ENCODE peak calls at places on chromosomes 4 and X, in five cellular contexts. S, L, X, F and I are unnamed samples.

GRCh38 chr4:41746440-41747229 is 1.9 kb downstream of the PHOX2B start:
- DNase-seq in S (no peak), L (no peak), X (no peak), F (no peak), I (no peak)

GRCh38 chr4:183599690-183600089 is 59.3 kb downstream of the RWDD4 start:
- DNase-seq in S (no peak), L (no peak), X (no peak), F (no peak), I (no peak)

GRCh38 chr4:40840255-40840984 is 90.7 kb downstream of the NSUN7 start:
- DNase-seq in S (no peak), L (no peak), X (no peak), F (no peak), I (no peak)

GRCh38 chr4:3414421-3415279 is 27.1 kb upstream of the HGFAC start:
- DNase-seq in S (peak), L (peak), X (no peak), F (no peak), I (no peak)

GRCh38 chr4:122329876-122330595 is 48.8 kb upstream of the ADAD1 start:
- DNase-seq in S (no peak), L (no peak), X (peak), F (no peak), I (no peak)

GRCh38 chr4:8451440-8452182 is 11.0 kb downstream of the TRMT44 start:
- DNase-seq in S (no peak), L (no peak), X (peak), F (no peak), I (peak)

GRCh38 chr4:188029114-188029513 is 33.5 kb downstream of the ZFP42 start:
- DNase-seq in S (no peak), L (no peak), X (no peak), F (no peak), I (no peak)

GRCh38 chr4:97911236-97911906 is 231.9 kb downstream of the STPG2 start:
- DNase-seq in S (no peak), L (no peak), X (no peak), F (no peak), I (no peak)

GRCh38 chrX:21487832-21488231 is 113.6 kb downstream of the CNKSR2 start:
- DNase-seq in S (no peak), L (no peak), X (peak), F (no peak), I (no peak)

GRCh38 chr4:23368081-23368697 is 521.7 kb downstream of the PPARGC1A start:
- DNase-seq in S (no peak), L (peak), X (peak), F (peak), I (peak)

GRCh38 chrX:21529771-21530170 is 128.4 kb downstream of the KLHL34 start:
- DNase-seq in S (no peak), L (no peak), X (no peak), F (no peak), I (no peak)

GRCh38 chr4:175373031-175373430 is 439.0 kb downstream of the GPM6A start:
- DNase-seq in S (no peak), L (no peak), X (no peak), F (no peak), I (no peak)

GRCh38 chr4:46211406-46211805 is 87.6 kb upstream of the GABRG1 start:
- DNase-seq in S (no peak), L (no peak), X (no peak), F (no peak), I (no peak)

GRCh38 chr4:38902695-38903094 is 35.1 kb downstream of the FAM114A1 start:
- DNase-seq in S (no peak), L (no peak), X (peak), F (no peak), I (no peak)

GRCh38 chr4:186831574-186831973 is 107.9 kb upstream of the FAT1 start:
- DNase-seq in S (no peak), L (no peak), X (peak), F (no peak), I (no peak)

GRCh38 chr4:138910914-138911336 is 104.7 kb upstream of the NOCT start:
- DNase-seq in S (peak), L (peak), X (peak), F (peak), I (no peak)

GRCh38 chr4:20825493-20825892 is 125.2 kb downstream of the PACRGL start:
- DNase-seq in S (no peak), L (no peak), X (peak), F (no peak), I (no peak)

GRCh38 chr4:105186701-105187158 is 40.1 kb downstream of the TET2 start:
- DNase-seq in S (no peak), L (peak), X (peak), F (no peak), I (no peak)

GRCh38 chrX:107935664-107936433 is 46.3 kb downstream of the TEX13B start:
- DNase-seq in S (no peak), L (peak), X (peak), F (no peak), I (no peak)

GRCh38 chr4:184368290-184368689 is 106.1 kb downstream of the IRF2 start:
- DNase-seq in S (no peak), L (no peak), X (no peak), F (no peak), I (no peak)

GRCh38 chrX:91066104-91066503 is 368.5 kb upstream of the PABPC5 start:
- DNase-seq in S (no peak), L (no peak), X (no peak), F (no peak), I (no peak)
- TF ChIP-seq CTCF in S (no peak), L (no peak), X (no peak), F (no peak), I (no peak)

GRCh38 chr4:111126340-111126739 is 503.5 kb upstream of the PITX2 start:
- DNase-seq in S (no peak), L (no peak), X (no peak), F (no peak), I (no peak)

GRCh38 chr4:111127842-111128241 is 505.0 kb upstream of the PITX2 start:
- DNase-seq in S (no peak), L (no peak), X (no peak), F (no peak), I (no peak)

GRCh38 chr4:111128327-111128726 is 505.4 kb upstream of the PITX2 start:
- DNase-seq in S (no peak), L (no peak), X (no peak), F (no peak), I (no peak)
- TF ChIP-seq CTCF in S (no peak), L (no peak), X (no peak), F (no peak), I (no peak)

GRCh38 chr4:82589756-82590155 is 28.0 kb upstream of the TMEM150C start:
- DNase-seq in S (no peak), L (no peak), X (peak), F (no peak), I (no peak)

GRCh38 chr4:82593416-82593815 is 31.6 kb upstream of the TMEM150C start:
- DNase-seq in S (no peak), L (no peak), X (no peak), F (no peak), I (no peak)

GRCh38 chr4:82594466-82594865 is 32.7 kb upstream of the TMEM150C start:
- DNase-seq in S (no peak), L (no peak), X (no peak), F (no peak), I (no peak)

GRCh38 chr4:82591592-82591991 is 29.8 kb upstream of the TMEM150C start:
- DNase-seq in S (no peak), L (no peak), X (no peak), F (no peak), I (no peak)

DNA sequence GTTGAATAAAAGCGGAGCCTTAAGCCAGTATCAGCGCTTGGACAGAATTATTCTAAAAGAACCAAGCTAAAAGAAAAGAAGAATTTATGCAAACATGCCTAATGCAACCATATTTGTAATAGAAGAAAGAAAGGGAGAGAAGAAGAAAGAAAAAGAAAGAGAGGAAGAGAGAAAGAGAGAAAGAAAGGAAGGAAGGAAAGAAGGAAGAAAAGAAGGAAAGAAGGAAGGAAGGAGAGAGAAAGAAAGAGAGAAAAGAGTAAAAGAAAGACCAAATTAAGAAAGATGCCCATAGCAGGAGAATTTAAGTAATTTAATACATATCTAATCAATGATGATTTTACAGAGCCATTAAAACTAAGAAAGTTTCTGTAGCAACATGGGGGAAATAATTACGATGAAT is 30.9 kb upstream of the TMEM150C start:
- DNase-seq in S (no peak), L (no peak), X (no peak), F (no peak), I (no peak)
- TF ChIP-seq CTCF in S (no peak), L (no peak), X (no peak), F (no peak), I (no peak)

DNA sequence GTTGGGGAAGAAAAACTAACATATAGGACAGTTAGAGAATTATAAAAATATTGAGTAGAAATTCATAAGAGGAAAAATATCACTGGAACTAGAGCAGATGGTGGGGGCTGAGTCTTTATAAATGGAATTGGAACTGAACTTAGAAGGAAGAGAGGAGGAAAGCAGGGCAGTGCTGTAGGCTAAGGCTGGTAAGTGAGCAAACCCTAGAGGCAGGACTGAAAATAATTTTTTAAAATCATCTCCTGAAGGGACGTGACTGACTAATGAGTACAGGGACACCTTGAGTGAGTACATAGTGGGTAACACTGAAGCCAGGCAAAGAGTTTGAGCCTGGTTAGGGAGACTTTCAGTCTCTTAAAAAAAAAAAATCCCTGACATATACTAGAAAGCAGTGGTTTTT is 63.3 kb downstream of the GALNT7 start:
- DNase-seq in S (no peak), L (peak), X (peak), F (no peak), I (no peak)
- TF ChIP-seq CTCF in S (no peak), L (no peak), X (peak), F (no peak), I (no peak)

DNA sequence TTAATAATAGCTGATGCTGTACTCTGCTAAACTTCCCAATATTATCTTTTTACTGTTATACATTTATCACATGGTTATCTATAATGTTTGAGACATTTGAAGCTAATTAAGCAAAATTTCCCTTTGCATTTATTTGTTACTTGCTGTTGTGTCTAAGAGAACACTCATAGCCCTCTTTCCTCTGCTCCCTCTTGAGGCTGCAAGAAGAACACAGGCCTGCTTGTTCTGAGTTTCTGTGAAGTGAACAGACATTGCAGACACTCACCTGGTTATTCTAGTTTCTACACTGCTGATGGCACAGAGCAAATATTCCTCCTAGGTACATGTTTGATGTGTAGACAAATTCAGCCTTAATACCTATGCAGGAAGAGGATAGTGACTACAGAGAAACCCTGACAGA is 367.8 kb downstream of the GASK1B start:
- DNase-seq in S (no peak), L (no peak), X (peak), F (no peak), I (peak)
- TF ChIP-seq CTCF in S (no peak), L (no peak), X (peak), F (no peak), I (no peak)

DNA sequence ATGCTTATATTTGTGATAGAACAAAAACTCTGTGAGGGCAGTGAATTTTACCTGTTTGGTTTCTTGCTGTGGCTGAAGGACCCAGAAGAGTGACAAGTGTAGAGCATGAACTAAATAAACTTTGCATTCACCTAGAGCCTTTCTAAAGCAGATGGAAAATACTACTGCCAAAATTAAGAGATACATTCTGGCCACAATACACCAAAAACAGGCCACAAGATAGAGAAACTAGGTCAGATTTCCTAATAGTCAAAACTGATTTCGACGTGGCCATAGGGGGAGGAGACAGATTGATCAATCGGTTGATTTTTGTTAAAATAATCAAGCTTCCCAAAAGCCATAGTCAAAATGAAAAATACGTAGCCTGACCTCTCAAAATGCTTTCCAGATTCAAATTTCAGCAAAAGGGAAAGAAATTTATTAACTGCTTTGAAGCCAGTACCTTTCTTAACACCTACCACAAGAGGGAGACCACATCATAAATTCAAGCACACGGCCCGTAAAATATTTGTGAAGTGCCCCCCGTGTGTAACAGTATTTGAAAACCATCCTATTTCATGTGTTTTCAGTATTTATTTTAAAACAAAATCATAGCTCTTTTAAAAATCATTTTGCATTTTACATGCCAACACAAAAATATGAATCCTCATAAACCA is 132.4 kb downstream of the CORIN start:
- DNase-seq in S (no peak), L (no peak), X (peak), F (no peak), I (no peak)
- TF ChIP-seq CTCF in S (no peak), L (no peak), X (peak), F (peak), I (peak)

GRCh38 chr4:159051245-159052071 is 51.4 kb upstream of the RAPGEF2 start:
- DNase-seq in S (no peak), L (no peak), X (no peak), F (no peak), I (no peak)

GRCh38 chr4:159048166-159048886 is 54.6 kb upstream of the RAPGEF2 start:
- DNase-seq in S (peak), L (peak), X (peak), F (peak), I (peak)

GRCh38 chr4:159049780-159050375 is 53.0 kb upstream of the RAPGEF2 start:
- DNase-seq in S (no peak), L (no peak), X (no peak), F (no peak), I (no peak)

GRCh38 chr4:159055851-159056250 is 47.0 kb upstream of the RAPGEF2 start:
- DNase-seq in S (no peak), L (no peak), X (no peak), F (no peak), I (no peak)

DNA sequence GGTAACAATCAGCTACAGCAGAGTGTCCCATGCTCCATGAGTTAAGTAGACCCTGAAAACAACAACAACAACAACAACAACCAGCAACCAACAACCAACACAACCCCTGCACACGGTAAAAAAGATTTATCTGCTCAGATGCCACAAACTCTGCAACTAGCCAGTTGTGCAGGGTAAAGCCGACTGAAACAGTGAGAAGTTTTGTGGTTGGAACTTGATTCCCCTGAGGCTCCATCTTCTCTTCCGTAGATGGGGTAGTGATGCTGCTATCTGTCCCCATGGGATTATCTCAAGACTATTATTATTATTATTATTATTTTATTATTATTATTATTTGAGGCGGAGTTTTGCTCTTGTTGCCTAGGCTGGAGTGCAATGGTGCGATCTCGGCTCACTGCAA is 50.6 kb upstream of the RAPGEF2 start:
- DNase-seq in S (no peak), L (no peak), X (no peak), F (no peak), I (no peak)
- TF ChIP-seq CTCF in S (no peak), L (no peak), X (no peak), F (no peak), I (no peak)

DNA sequence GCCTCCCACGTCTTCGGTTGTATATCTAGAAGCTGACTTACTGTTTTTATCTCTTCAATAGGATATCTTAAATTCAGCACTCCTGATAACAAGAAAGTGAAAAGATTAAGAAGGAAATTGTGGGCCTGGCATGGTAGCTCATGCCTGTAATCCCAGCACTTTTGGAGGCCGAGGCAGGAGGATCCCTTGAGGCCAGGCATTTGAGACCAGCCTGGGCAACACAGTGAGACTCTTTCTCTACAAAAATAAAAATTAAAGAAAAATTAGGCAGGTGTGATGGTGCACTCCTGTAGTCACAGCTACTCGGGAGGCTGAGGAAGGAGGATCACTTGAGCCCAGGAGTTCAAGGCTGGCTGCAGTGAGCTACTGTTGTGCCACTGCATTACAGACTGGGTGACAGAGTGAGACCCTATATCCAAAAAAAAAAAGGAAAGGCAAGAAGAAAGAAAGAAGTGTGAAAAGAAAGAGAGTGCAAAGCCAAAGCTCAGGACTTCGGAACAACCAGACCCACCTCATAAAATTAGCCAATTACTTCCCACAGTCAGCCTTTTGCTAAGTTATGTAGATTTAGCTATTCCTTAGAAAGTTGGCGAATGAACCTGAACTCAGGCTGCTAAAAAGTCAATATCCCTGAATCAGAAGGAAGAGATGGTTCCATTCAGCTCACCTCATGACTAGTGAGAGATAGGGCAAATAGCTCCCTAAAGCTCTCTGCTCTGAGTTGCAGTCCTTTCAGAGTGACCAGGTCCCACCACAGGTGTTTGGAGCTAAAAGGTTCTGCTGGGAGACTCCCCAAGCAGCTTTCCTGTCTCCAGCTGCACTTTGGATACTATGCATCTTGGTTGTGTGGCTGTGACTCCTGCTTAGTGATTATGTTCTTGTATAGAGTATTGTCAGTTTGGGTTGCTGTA is 9.2 kb downstream of the FGG start:
- DNase-seq in S (no peak), L (no peak), X (no peak), F (no peak), I (no peak)
- TF ChIP-seq CTCF in S (no peak), L (no peak), X (no peak), F (no peak), I (no peak)

DNA sequence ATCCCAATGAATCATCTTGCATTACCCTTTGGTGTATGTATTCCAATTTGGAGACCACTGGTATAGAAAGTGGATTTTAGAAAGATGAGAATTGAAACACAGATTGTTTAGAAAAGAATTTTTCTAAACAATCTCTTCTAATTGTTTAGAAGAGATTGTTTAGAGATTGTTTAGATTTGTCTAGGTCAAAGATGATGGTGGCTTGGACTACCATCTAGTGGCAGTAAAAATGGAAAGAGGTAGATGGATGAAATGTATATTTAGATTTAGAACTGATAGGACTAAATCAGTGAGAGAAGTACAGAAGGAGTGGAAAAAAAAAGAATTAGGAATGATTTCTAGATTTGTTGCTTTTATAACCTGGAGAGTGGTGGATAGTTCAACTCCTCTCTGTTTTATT is 70.6 kb downstream of the ARSJ start:
- DNase-seq in S (no peak), L (no peak), X (no peak), F (no peak), I (no peak)
- TF ChIP-seq CTCF in S (no peak), L (no peak), X (no peak), F (no peak), I (no peak)

DNA sequence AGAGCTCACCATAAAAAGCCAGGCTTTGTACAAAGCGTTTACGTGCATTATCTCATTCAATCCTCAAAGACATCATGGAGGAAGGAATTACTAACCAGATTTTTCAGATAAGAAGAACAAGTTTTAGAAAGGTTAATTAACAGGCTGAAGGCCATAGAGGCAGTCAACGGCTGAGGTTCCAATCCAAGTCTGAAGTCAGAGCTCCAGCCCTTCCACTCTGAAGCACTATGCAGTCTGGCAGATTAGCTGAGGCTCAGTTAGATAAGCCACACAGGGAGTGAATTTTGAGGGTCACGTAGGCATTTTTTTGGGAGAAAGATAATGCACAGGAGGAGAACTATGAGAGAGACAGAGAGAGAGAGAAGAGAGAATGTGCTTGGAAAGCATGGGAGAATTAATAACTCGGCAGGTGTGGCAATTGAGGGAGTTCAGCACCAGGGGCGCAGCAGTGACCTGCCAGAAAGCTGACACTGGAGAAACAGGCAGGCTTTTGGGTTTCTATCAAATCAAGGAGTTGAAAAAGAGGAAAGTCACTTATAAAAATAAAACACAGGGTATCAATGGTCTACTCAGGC is 116.5 kb upstream of the NAP1L5 start:
- DNase-seq in S (no peak), L (peak), X (no peak), F (no peak), I (peak)
- TF ChIP-seq CTCF in S (no peak), L (no peak), X (peak), F (no peak), I (no peak)